ENCODE peak calls at places on chromosomes 3 and 15, in four cellular contexts. T is pancreas, A is BJ, E is Caco-2. H is an unnamed sample.

GRCh38 chr3:156471431-156471830 is 83.5 kb downstream of the SSR3 start:
- DNase-seq in T (no peak), A (no peak), E (no peak), H (no peak)

GRCh38 chr3:152695810-152696209 is 139.1 kb upstream of the P2RY1 start:
- DNase-seq in T (no peak), A (no peak), E (no peak), H (no peak)

GRCh38 chr3:125119752-125120369 is 64.1 kb upstream of the HEG1 start:
- DNase-seq in T (no peak), A (no peak), E (no peak), H (no peak)

GRCh38 chr3:45760878-45761711 is 35.2 kb downstream of the SLC6A20 start:
- DNase-seq in T (peak; percentile 49), A (peak; percentile 3), E (peak; percentile 64), H (peak; percentile 20)

GRCh38 chr15:26759991-26760390 is 12.9 kb downstream of the GABRB3 start:
- DNase-seq in T (no peak), A (no peak), E (no peak), H (no peak)

GRCh38 chr15:68698708-68699107 is 119.9 kb downstream of the CORO2B start:
- DNase-seq in T (no peak), A (no peak), E (no peak), H (no peak)

GRCh38 chr15:78830514-78831228 is 19.4 kb upstream of the ADAMTS7 start:
- DNase-seq in T (no peak), A (no peak), E (no peak), H (no peak)

GRCh38 chr3:71684752-71685151 is 40.5 kb downstream of the EIF4E3 start:
- DNase-seq in T (no peak), A (peak; percentile 63), E (no peak), H (peak; percentile 83)

GRCh38 chr3:43690400-43691119 is at the start of gene ABHD5:
- DNase-seq in T (peak; percentile 94), A (peak; percentile 73), E (peak; percentile 95), H (peak; percentile 72)

GRCh38 chr3:9198805-9199386 is 50.5 kb downstream of the SRGAP3 start:
- DNase-seq in T (no peak), A (no peak), E (no peak), H (no peak)

GRCh38 chr3:149377408-149378111 is at the start of gene TM4SF1:
- DNase-seq in T (peak; percentile 67), A (no peak), E (peak; percentile 74), H (no peak)

GRCh38 chr15:66252411-66253295 is 897 bp downstream of the MEGF11 start:
- DNase-seq in T (peak; percentile 63), A (no peak), E (peak; percentile 75), H (no peak)

DNA sequence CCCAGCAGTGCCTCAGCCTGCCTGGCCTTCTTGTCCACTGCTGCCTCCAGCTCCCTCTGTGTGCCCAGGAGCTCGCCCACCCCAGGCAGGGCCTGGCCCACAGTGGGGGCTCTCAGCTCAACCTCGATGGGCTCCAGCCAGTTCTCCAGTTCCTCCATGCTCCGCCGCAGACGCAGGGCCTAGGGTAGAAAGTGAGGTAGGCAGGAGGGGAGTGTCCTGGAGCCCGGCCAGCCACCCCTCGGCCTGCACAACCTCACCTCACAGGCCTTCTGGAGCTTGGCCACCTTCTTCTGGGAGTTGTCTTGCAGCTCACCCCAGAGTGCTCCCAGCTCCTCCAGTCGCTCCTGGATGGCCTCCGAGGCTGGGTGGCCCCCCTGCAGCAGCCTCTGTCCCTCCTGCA is 18.7 kb downstream of the PLA2G4B start:
- DNase-seq in T (no peak), A (no peak), E (no peak), H (no peak)
- H3K4me3 ChIP-seq in T (no peak overlapping the region), A (no peak overlapping the region), E (no peak overlapping the region), H (no peak overlapping the region)

DNA sequence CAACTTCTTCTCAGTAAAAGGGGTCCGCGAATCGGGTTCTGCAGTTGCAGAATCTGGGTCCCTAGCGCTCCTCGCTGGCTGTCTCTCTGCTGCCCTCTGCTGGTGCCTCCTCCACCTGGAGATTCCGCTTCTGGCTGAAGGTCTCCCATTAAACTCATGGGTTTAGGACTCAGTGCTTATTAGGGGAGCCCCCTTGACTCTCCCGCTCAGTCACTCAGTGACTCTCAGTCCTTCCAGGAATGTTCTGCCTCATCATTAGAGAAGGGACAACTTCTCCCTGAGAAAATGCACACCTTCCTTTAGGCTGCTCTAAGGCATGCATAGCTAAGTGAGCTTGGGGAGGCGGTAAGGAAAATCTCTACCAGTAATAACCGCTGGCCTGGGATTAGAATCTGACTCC is 7.1 kb downstream of the CPN2 start:
- DNase-seq in T (peak; percentile 79), A (no peak), E (peak; percentile 81), H (no peak)
- TF ChIP-seq CTCF in T (peak; percentile 80), A (peak; percentile 97), E (peak; percentile 82), H (peak; percentile 94)

DNA sequence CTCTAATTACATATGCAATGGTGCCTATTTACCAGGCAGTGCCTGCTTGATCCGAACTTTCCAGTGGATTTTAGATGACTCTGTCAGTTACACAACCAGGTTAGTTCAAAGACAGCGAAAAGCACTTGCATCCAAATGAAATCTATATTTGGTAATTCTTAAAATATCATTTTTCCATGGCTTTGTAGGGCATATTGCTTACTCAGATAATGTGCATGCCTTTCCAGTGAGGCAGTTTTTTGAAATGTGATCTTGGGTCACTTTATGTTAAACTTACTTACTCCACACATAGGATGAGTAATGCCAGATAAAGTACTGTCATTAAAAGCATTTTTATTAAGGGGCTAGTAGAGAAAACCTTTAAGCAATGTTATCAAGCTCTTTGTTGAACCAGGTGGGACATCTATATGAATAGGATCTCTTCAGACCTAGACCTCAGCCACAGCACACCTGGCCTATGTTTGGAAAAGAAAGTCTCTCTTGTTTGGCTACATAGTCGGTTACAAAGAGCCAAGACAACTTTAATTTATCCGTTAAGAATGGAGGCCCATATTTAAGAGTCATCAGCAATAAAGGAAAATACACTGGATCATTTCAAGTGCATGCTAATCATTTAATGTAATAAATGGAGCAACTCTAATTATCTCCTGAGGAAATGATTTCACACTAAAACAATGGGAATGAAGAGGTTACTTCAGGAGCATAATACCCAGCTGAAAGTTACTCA is 56.4 kb upstream of the TMCO5A start:
- DNase-seq in T (no peak), A (no peak), E (no peak), H (peak; percentile 38)
- H3K4me3 ChIP-seq in T (no peak overlapping the region), A (no peak overlapping the region), E (no peak overlapping the region), H (no peak overlapping the region)

GRCh38 chr3:151085227-151085888 is at the start of gene MED12L:
- DNase-seq in T (peak; percentile 71), A (peak; percentile 1), E (peak; percentile 88), H (no peak)
- TF ChIP-seq CTCF in T (no peak), A (no peak), E (no peak), H (no peak)

GRCh38 chr3:101038880-101039279 is 45.7 kb upstream of the ABI3BP start:
- DNase-seq in T (no peak), A (peak; percentile 36), E (no peak), H (no peak)

GRCh38 chr3:101038393-101038792 is 45.2 kb upstream of the ABI3BP start:
- DNase-seq in T (no peak), A (no peak), E (no peak), H (no peak)

GRCh38 chr3:101037613-101038012 is 44.4 kb upstream of the ABI3BP start:
- DNase-seq in T (no peak), A (no peak), E (no peak), H (no peak)

GRCh38 chr3:101036676-101037075 is 43.5 kb upstream of the ABI3BP start:
- DNase-seq in T (no peak), A (no peak), E (no peak), H (no peak)

GRCh38 chr3:101036213-101036618 is 43.0 kb upstream of the ABI3BP start:
- DNase-seq in T (peak; percentile 29), A (peak; percentile 93), E (peak; percentile 77), H (peak; percentile 93)
- H3K4me3 ChIP-seq in T (no peak overlapping the region), A (no peak overlapping the region), E (no peak overlapping the region), H (no peak overlapping the region)

GRCh38 chr3:32684800-32685603 is at the start of gene CNOT10:
- DNase-seq in T (peak; percentile 91), A (peak; percentile 71), E (peak; percentile 95), H (peak; percentile 71)
- TF ChIP-seq CTCF in T (no peak), A (peak; percentile 34), E (no peak), H (no peak)

DNA sequence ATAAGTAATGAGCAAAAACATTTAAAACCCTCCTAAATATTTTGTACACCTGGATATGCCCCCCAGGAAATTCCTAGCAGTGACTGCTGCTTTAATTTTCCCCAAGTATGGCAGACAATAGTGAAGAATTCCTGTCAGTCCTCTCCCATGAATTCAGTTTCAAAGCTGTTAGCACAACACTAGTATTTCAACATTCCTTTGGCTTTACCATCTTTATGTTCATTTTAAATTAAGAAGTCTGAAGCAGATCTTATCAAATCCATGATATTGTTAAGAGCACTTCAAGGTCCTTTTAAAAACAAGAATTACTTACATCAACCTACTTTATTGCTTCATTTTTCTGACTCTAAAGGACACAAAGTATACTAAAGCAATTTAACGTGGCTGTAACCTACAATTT is 28.8 kb upstream of the CDIN1 start:
- DNase-seq in T (no peak), A (no peak), E (no peak), H (no peak)
- H3K4me3 ChIP-seq in T (no peak overlapping the region), A (no peak overlapping the region), E (no peak overlapping the region), H (no peak overlapping the region)

GRCh38 chr15:43376017-43376705 is 5.3 kb downstream of the TUBGCP4 start:
- DNase-seq in T (no peak), A (no peak), E (peak; percentile 51), H (no peak)
- TF ChIP-seq CTCF in T (peak; percentile 42), A (peak; percentile 87), E (peak; percentile 69), H (peak; percentile 87)

H was measured in HFF-Myc.